ENCODE peak calls at places on chromosomes 16 and 17, in seven cellular contexts. V is transverse colon, H is suprapubic skin, N is IMR-90, F is H54, R is right lobe of liver, D is adrenal gland. G is an unnamed sample.

GRCh38 chr17:66636111-66636510 is 198.8 kb upstream of the CACNG5 start:
- DNase-seq in V (no peak), H (no peak), N (peak), F (peak), R (no peak), D (no peak), G (no peak)

GRCh38 chr17:66152756-66153155 is 39.2 kb downstream of the CEP112 start:
- DNase-seq in V (no peak), H (no peak), N (peak), F (no peak), R (no peak), D (no peak), G (no peak)

GRCh38 chr17:51425793-51426192 is 165.4 kb downstream of the UTP18 start:
- DNase-seq in V (no peak), H (no peak), N (no peak), F (no peak), R (no peak), D (no peak), G (no peak)

GRCh38 chr16:82715833-82716232 is 89.1 kb downstream of the CDH13 start:
- DNase-seq in V (no peak), H (no peak), N (no peak), F (no peak), R (no peak), D (no peak), G (no peak)

GRCh38 chr17:27473748-27474609 is 17.7 kb downstream of the KSR1 start:
- DNase-seq in V (no peak), H (no peak), N (no peak), F (no peak), R (peak), D (peak), G (no peak)

GRCh38 chr16:78748471-78748929 is 649.0 kb downstream of the WWOX start:
- DNase-seq in V (no peak), H (no peak), N (no peak), F (no peak), R (no peak), D (no peak), G (no peak)

GRCh38 chr16:57405194-57405593 is 627 bp downstream of the CCL17 start:
- DNase-seq in V (no peak), H (no peak), N (no peak), F (no peak), R (no peak), D (no peak), G (no peak)

GRCh38 chr17:64773836-64774761 is 112.0 kb upstream of the SMURF2 start:
- DNase-seq in V (peak), H (peak), N (peak), F (peak), R (no peak), D (no peak), G (no peak)

GRCh38 chr17:28252436-28252835 is 66.6 kb upstream of the TMEM97 start:
- DNase-seq in V (no peak), H (no peak), N (peak), F (peak), R (no peak), D (no peak), G (no peak)

GRCh38 chr17:46266656-46267544 is 28.0 kb upstream of the LRRC37A start:
- DNase-seq in V (peak), H (peak), N (peak), F (peak), R (peak), D (peak), G (peak)
- TF ChIP-seq POLR2A in V (no peak), H (peak), N (peak), F (peak), R (peak), D (peak), G (peak)

DNA sequence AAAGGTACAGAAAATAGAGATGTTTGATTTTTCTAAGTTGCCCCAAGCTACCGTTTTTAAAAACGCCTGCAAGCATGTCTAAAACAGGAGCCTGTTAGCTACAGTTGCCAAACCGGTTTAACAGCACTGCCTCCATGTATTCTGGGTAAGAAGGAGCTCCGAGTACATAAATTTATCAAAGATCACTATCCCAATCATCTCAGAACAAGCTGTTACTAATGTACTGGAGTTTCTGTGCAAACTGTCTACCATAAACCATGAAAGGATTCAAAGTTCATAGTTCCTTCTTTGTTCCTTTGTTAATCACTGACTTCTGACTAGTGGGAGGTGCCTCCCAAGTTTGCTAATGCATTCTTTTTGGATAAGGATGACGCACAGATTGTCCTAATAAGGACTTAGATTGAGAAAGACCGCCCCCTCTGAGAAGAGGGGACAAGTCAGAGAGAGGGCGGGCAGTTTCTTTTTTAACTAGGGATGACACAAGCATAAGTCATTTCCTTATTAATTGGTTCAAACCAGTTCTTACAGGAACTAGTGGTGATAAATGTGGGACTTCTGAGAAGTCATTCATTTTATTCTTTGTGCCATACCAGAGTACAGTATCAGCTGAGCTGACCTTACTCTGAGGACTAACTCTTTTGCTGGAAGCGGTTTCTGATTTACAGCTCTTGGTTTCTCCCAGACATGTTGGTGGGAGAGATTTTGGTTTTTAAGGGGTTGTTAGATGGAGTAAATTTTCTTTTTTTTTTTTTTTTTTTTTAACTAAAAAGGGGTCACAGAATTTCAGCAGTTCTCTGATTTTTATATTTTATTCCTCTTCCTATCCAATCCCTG is 55.2 kb downstream of the TUBD1 start:
- DNase-seq in V (peak), H (no peak), N (peak), F (no peak), R (no peak), D (peak), G (no peak)
- TF ChIP-seq POLR2A in V (peak), H (peak), N (peak), F (peak), R (peak), D (peak), G (peak)

GRCh38 chr17:37568350-37569053 is 40.7 kb downstream of the SYNRG start:
- DNase-seq in V (no peak), H (no peak), N (peak), F (no peak), R (no peak), D (no peak), G (no peak)
- TF ChIP-seq POLR2A in V (no peak), H (no peak), N (no peak), F (no peak), R (no peak), D (no peak), G (no peak)

DNA sequence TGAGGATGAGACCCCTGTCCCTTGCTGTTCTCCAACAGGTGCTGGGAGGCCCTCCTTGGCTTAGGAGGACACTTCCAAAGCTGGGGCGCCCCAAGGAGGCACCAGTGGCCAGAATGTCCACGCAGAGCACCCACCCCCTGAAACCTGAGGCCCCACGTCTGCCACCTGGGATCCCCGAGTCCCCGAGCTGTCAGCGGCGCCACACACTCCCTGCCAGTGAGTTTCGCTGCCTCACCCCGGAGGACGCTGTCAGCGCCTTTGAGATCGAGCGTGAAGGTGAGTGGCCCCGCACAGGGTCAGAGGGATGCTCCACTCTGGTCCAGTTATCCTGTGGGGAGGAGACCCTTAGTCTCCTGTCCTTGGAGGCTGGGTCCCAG is 1.2 kb downstream of the AANAT start:
- DNase-seq in V (no peak), H (no peak), N (no peak), F (no peak), R (no peak), D (no peak), G (no peak)
- TF ChIP-seq POLR2A in V (no peak), H (no peak), N (no peak), F (no peak), R (no peak), D (no peak), G (no peak)

DNA sequence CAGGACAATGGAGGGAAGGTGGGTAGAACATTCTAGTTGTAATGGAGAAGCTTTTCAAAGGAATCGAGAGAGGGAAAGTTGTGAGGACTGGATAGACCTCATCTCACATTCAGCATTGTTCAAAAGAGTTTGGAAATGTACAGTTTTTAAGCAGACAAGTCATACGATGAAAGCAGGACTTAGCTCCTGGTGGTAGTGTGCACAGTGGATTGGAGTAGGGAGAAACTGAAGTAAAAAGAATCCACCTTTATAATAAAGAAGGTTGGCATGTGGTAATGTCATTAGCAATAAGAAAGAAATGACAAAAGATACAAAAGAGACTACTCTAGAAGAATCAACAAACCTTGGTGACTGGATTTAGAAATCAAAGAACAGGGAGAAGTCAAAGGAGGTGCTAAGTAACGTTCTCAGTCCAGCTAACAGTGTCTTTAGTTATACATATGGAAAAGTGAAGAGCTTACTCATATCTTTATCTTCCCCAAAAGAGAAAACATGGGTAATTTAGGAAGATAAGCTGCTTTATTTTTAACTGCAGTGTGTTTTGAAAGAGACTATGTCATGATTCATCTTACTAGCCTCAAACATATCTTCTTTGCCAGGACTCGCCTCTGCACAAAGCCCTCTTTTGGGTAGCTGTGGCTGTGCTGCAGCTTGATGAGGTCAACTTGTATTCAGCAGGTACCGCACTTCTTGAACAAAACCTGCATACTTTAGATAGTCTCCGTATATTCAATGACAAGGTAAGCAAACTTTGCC is 18.7 kb upstream of the EVI2A start:
- DNase-seq in V (no peak), H (no peak), N (peak), F (no peak), R (no peak), D (peak), G (no peak)
- TF ChIP-seq POLR2A in V (no peak), H (no peak), N (no peak), F (no peak), R (no peak), D (no peak), G (no peak)

GRCh38 chr17:17682737-17683675 is 1.7 kb downstream of the RAI1 start:
- DNase-seq in V (peak), H (peak), N (peak), F (no peak), R (peak), D (peak), G (no peak)
- TF ChIP-seq POLR2A in V (peak), H (no peak), N (peak), F (peak), R (peak), D (no peak), G (peak)